ENCODE peak calls at places on chromosomes 16 and 17, in eight cellular contexts. A, C, P, U, H, I, W and F are unnamed samples.

GRCh38 chr17:11601661-11602060 is 3.4 kb downstream of the DNAH9 start:
- DNase-seq in A (no peak), C (no peak), P (no peak), U (no peak), H (no peak), I (no peak), W (no peak), F (no peak)

GRCh38 chr17:2814499-2815341 is 18.5 kb downstream of the RAP1GAP2 start:
- DNase-seq in A (no peak), C (peak; percentile 28), P (no peak), U (peak; percentile 51), H (no peak), I (no peak), W (no peak), F (no peak)

GRCh38 chr17:29390856-29391631 is 881 bp downstream of the TAOK1 start:
- DNase-seq in A (peak; percentile 52), C (no peak), P (peak; percentile 72), U (no peak), H (no peak), I (no peak), W (no peak), F (no peak)

GRCh38 chr17:32275060-32276042 is 9.7 kb downstream of the RHBDL3 start:
- DNase-seq in A (no peak), C (no peak), P (no peak), U (no peak), H (no peak), I (no peak), W (no peak), F (no peak)

GRCh38 chr17:38761612-38762011 is 9.1 kb downstream of the PSMB3 start:
- DNase-seq in A (peak; percentile 58), C (no peak), P (peak; percentile 71), U (no peak), H (no peak), I (no peak), W (no peak), F (no peak)

GRCh38 chr16:67392301-67393059 is 818 bp downstream of the TPPP3 start:
- DNase-seq in A (no peak), C (no peak), P (no peak), U (peak; percentile 24), H (no peak), I (no peak), W (no peak), F (no peak)

GRCh38 chr17:30368896-30369720 is 9.6 kb upstream of the CPD start:
- DNase-seq in A (no peak), C (no peak), P (no peak), U (no peak), H (no peak), I (no peak), W (no peak), F (no peak)

GRCh38 chr17:35734396-35734795 is 3.0 kb downstream of the RASL10B start:
- DNase-seq in A (no peak), C (no peak), P (no peak), U (no peak), H (no peak), I (no peak), W (no peak), F (no peak)

GRCh38 chr16:54026456-54026855 is 260.1 kb downstream of the IRX3 start:
- DNase-seq in A (no peak), C (no peak), P (no peak), U (no peak), H (no peak), I (no peak), W (no peak), F (no peak)

GRCh38 chr17:76179496-76180467 is 38.7 kb upstream of the FOXJ1 start:
- DNase-seq in A (no peak), C (no peak), P (no peak), U (peak; percentile 38), H (no peak), I (no peak), W (no peak), F (no peak)

GRCh38 chr16:19186403-19186802 is 18.4 kb downstream of the SYT17 start:
- DNase-seq in A (no peak), C (no peak), P (no peak), U (no peak), H (no peak), I (no peak), W (no peak), F (no peak)

GRCh38 chr17:32239457-32239856 is 26.2 kb upstream of the RHBDL3 start:
- DNase-seq in A (no peak), C (no peak), P (no peak), U (no peak), H (no peak), I (no peak), W (no peak), F (no peak)

GRCh38 chr16:65537336-65537735 is 415.5 kb upstream of the CDH11 start:
- DNase-seq in A (no peak), C (no peak), P (no peak), U (no peak), H (no peak), I (no peak), W (no peak), F (no peak)

GRCh38 chr17:62787358-62787757 is 20.8 kb downstream of the MARCHF10 start:
- DNase-seq in A (no peak), C (no peak), P (no peak), U (no peak), H (no peak), I (no peak), W (no peak), F (no peak)

GRCh38 chr17:45091778-45092425 is 30.8 kb downstream of the NMT1 start:
- DNase-seq in A (no peak), C (no peak), P (no peak), U (no peak), H (peak; percentile 58), I (no peak), W (no peak), F (no peak)

GRCh38 chr17:57182621-57183020 is 73.7 kb upstream of the MSI2 start:
- DNase-seq in A (no peak), C (no peak), P (no peak), U (no peak), H (no peak), I (no peak), W (no peak), F (no peak)

DNA sequence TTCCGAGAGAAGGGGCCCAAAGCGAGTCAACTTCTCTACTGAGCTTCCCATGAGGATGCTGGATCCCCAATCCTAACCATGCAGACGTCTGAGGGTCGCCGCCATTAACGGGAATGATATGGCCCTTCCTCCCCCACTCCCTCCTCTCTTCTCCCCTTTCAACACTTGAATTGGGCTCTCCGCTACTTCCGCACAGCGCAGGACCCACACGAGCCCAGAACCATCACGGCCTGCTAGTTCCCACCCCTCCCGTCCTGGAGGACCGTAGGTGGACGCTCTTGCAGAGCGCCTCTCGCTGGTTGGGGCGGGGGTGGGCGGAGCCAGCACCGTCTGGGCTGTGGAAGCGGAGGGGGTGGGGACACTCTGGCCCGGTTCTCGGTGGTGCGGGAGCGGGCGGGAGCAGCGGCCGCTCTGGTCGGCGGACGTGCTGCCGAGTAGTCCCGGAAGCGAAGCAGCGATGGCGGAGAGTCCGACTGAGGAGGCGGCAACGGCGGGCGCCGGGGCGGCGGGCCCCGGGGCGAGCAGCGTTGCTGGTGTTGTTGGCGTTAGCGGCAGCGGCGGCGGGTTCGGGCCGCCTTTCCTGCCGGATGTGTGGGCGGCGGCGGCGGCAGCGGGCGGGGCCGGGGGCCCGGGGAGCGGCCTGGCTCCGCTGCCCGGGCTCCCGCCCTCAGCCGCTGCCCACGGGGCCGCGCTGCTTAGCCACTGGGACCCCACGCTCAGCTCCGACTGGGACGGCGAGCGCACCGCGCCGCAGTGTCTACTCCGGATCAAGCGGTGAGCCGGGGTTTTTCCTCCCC is at the start of gene UBE2Z:
- DNase-seq in A (peak; percentile 99), C (peak; percentile 94), P (peak; percentile 97), U (peak; percentile 96), H (peak; percentile 88), I (peak; percentile 94), W (peak; percentile 91), F (peak; percentile 89)
- TF ChIP-seq CTCF in A (no peak), C (no peak), P (peak; percentile 56), U (peak; percentile 31), H (no peak), I (peak; percentile 66), W (no peak), F (no peak)

GRCh38 chr17:15655162-15655561 is 28.9 kb downstream of the TRIM16 start:
- DNase-seq in A (peak; percentile 67), C (no peak), P (no peak), U (no peak), H (no peak), I (no peak), W (no peak), F (no peak)

GRCh38 chr17:15649861-15650391 is 30.4 kb upstream of the FBXW10B start:
- DNase-seq in A (no peak), C (peak; percentile 46), P (no peak), U (no peak), H (peak; percentile 52), I (no peak), W (peak; percentile 77), F (no peak)

GRCh38 chr17:15651583-15652110 is 32.1 kb upstream of the FBXW10B start:
- DNase-seq in A (peak; percentile 67), C (peak; percentile 96), P (peak; percentile 75), U (peak; percentile 59), H (peak; percentile 89), I (peak; percentile 73), W (peak; percentile 98), F (peak; percentile 83)

GRCh38 chr17:15651001-15651582 is 31.6 kb upstream of the FBXW10B start:
- DNase-seq in A (peak; percentile 23), C (no peak), P (no peak), U (no peak), H (no peak), I (peak; percentile 43), W (peak; percentile 33), F (no peak)

GRCh38 chr17:15652960-15653359 is 31.2 kb downstream of the TRIM16 start:
- DNase-seq in A (no peak), C (no peak), P (no peak), U (no peak), H (no peak), I (no peak), W (no peak), F (no peak)
- TF ChIP-seq CTCF in A (no peak), C (no peak), P (no peak), U (no peak), H (no peak), I (no peak), W (no peak), F (no peak)

DNA sequence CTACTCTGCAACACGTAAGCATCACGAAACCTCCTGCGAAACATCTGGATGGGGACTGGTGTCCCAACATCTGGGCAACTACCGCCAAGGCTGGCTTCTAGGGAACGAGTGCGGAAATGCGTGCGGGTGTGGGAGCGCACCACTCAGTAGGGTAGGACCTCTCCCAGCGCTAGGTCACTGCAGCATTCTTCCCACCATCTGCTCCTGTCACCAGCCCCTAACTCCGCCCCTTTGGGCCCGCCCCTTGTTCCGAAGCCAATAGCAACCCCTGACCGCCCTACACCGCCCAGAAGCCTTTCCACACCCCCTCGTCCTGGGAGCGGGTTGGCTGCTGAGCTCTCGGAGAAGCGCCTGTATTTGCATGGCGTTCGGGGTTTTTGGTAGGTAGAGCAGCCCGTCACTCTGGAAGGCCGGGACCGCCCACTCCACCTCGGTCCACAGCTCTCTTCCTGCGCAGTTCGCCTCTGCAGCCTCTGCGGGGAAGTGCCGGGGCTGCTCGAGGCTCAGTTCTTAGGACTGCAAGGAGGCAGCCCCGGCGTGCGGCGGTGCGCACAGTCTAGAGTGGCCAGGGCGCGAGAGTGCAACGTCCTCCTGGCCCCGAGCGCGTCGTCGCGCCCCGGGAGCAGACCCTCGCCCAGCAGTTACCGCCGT is at the start of gene HS3ST3B1:
- DNase-seq in A (peak; percentile 96), C (peak; percentile 96), P (peak; percentile 99), U (peak; percentile 93), H (peak; percentile 96), I (peak; percentile 88), W (peak; percentile 57), F (peak; percentile 97)
- TF ChIP-seq CTCF in A (no peak), C (no peak), P (no peak), U (no peak), H (no peak), I (peak; percentile 29), W (no peak), F (peak; percentile 45)

GRCh38 chr16:11738742-11739544 is 3.7 kb downstream of the TXNDC11 start:
- DNase-seq in A (no peak), C (no peak), P (no peak), U (peak; percentile 45), H (no peak), I (no peak), W (no peak), F (no peak)
- TF ChIP-seq CTCF in A (no peak), C (no peak), P (no peak), U (no peak), H (no peak), I (no peak), W (no peak), F (no peak)